ENCODE peak calls at places on chromosomes 12 and 14, in five cellular contexts. F is H1, A is upper lobe of left lung, R is transverse colon, G is stomach. V is an unnamed sample. For H3K9me3, the result is how much of the 10 kb centered on the place peaks cover.

GRCh38 chr12:130335517-130336392 is 1.9 kb upstream of the PIWIL1 start:
- DNase-seq in R (peak), F (no peak), G (no peak), A (no peak), V (no peak)

GRCh38 chr12:65556676-65557424 is 267.4 kb upstream of the HMGA2 start:
- DNase-seq in F (peak), G (peak), R (peak), A (peak), V (peak)

GRCh38 chr14:61130512-61131260 is 149.6 kb downstream of the SLC38A6 start:
- DNase-seq in A (no peak), R (no peak), G (no peak), F (no peak), V (no peak)

GRCh38 chr12:103169-103981 is 36.8 kb downstream of the IQSEC3 start:
- DNase-seq in A (no peak), G (no peak), F (peak), R (no peak), V (peak)

GRCh38 chr14:89378119-89378518 is 38.9 kb downstream of the FOXN3 start:
- DNase-seq in F (no peak), A (no peak), R (no peak), G (no peak), V (no peak)

GRCh38 chr14:79318371-79318770 is 892.9 kb downstream of the DIO2 start:
- DNase-seq in A (no peak), R (no peak), G (no peak), F (no peak), V (no peak)

GRCh38 chr12:24304285-24304684 is 354.8 kb upstream of the SOX5 start:
- DNase-seq in A (no peak), G (no peak), R (no peak), F (no peak), V (no peak)

GRCh38 chr14:95006479-95006878 is 150.8 kb downstream of the DICER1 start:
- DNase-seq in G (no peak), F (no peak), R (no peak), A (no peak), V (no peak)

GRCh38 chr14:94620597-94620996 is 8.4 kb downstream of the SERPINA3 start:
- DNase-seq in A (no peak), G (no peak), R (no peak), F (no peak), V (peak)

GRCh38 chr12:70853326-70853725 is 67.2 kb downstream of the PTPRR start:
- DNase-seq in G (no peak), A (no peak), F (no peak), R (no peak), V (peak)

GRCh38 chr14:103057028-103057371 is 349 bp downstream of the CDC42BPB start:
- DNase-seq in G (no peak), R (no peak), F (no peak), A (no peak), V (peak)
- TF ChIP-seq POLR2AphosphoS5 in G (no peak), R (peak), F (no peak), A (no peak), V (no peak)

GRCh38 chr14:103023881-103024473 is 33.4 kb downstream of the CDC42BPB start:
- DNase-seq in G (no peak), F (no peak), A (no peak), R (no peak), V (no peak)
- H3K4me3 ChIP-seq in G (no peak), F (no peak), A (no peak), R (no peak), V (no peak)

GRCh38 chr12:113620437-113620976 is 148.8 kb upstream of the LHX5 start:
- DNase-seq in A (no peak), R (no peak), F (no peak), G (no peak), V (no peak)

GRCh38 chr12:113625499-113625898 is 153.8 kb upstream of the LHX5 start:
- DNase-seq in R (no peak), F (no peak), G (no peak), A (no peak), V (no peak)

DNA sequence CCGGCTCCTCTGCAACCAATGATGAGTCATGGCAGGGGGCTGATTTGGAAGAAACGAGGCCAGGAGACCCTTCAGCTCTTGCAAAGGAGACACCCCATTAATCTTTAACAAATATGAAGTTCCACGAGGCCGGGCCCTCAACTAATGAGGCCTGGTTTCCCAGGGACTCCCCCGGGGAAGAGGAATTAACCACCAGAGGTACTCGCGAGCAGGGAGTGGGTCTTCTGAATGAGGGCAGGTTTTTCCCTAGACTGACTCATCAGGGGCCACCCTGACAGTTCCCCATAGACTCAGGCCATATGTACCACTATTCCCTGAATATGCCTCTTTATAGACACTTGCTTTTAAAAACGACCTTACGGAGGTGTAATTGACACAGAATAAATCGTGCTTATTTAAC is 150.7 kb upstream of the LHX5 start:
- DNase-seq in R (no peak), A (no peak), F (no peak), G (no peak), V (no peak)
- H3K9me3 ChIP-seq in R (under half), A (under half), F (under half), G (under half), V (under half)

GRCh38 chr12:124411953-124412645 is 117.2 kb downstream of the RFLNA start:
- DNase-seq in R (no peak), G (no peak), A (peak), F (no peak), V (no peak)

GRCh38 chr12:124413401-124413800 is 118.5 kb downstream of the RFLNA start:
- DNase-seq in G (no peak), R (no peak), F (no peak), A (peak), V (no peak)

GRCh38 chr12:124412646-124413015 is 117.7 kb downstream of the RFLNA start:
- DNase-seq in R (no peak), F (no peak), G (no peak), A (no peak), V (no peak)

GRCh38 chr12:124410354-124411175 is 115.7 kb downstream of the RFLNA start:
- DNase-seq in R (no peak), G (no peak), A (peak), F (no peak), V (no peak)

GRCh38 chr12:124411291-124411878 is 116.5 kb downstream of the RFLNA start:
- DNase-seq in F (no peak), R (peak), G (no peak), A (peak), V (peak)
- TF ChIP-seq POLR2AphosphoS5 in F (no peak), R (peak), G (no peak), A (peak), V (peak)

DNA sequence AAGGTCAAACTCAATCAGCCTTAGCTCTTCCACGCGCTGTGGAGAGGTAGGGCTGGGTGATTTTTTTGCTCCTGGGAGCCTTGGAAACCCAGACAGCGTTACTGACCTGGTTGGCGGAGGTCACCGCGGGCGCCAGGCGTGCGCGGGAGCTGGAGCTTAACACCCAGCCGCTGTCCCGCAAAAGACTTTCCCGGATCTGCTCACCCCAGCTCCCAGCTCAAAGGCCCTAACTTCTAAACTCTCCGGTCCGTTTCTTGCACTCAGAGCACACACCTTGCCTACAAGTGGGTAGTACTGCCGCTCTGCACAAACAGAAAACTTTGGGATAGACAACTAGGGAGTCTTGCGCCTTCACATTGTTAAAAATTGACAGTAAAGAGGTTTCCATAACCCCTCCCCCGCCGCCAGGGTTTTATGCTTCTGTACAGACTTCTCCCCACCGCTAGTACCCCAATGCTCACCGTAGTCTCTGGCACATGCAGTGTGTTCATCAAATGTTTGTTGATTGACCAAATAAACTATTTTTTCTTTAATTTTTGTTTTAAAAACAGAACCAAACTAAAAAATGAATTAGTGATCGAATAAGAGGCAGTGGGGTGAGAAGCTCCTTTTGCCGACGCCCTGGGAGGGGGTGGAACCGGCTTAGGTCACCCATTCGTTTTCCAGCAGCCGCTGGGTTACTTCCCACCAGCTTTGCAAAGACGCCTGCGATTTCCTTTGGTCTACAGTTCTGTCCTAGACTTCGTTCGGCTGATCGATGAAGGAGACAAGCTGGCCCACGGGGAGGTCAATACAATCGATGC is 12.7 kb upstream of the TBX3 start:
- DNase-seq in R (no peak), G (no peak), F (no peak), A (no peak), V (no peak)
- H3K4me3 ChIP-seq in R (no peak), G (no peak), F (no peak), A (no peak), V (no peak)

GRCh38 chr14:26385302-26385701 is 212.5 kb downstream of the NOVA1 start:
- DNase-seq in A (no peak), R (no peak), G (no peak), F (no peak), V (no peak)
- H3K9me3 ChIP-seq in A (under half), R (under half), G (under half), F (under half), V (under half)

DNA sequence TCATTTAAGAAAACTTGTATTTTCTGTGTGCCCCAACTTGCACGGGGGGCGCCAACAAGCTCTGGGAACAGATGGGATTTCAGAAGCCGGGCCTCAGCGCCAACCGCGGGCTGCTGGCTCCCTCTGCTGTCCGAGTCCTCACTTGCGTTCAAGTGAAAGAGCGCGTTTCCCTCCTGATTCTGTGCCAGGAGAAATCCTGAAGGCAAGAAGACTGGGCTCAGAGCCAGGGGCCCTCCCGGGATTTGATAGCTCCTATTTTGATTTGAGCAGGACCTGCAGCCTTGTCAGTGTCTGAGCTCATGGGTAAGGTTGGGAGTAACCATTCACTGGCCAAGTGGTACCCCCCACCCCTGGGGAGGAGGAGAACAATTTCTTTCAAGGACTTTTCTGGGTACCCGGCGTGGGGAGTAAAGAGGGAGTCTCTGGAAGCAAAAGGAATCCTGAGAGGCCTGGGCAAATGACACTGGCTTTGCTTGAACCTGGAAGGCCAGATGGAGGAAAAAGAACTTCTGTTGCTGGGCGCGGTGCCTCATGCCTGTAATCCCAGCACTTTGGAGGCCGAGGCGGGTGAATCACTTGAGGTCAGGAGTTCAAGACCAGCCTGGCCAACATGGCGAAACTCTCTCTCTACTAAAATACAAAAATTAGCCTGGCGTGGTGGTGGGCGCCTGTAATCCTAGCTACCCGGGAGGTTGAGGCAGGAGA is 179.0 kb upstream of the RGS6 start:
- DNase-seq in F (peak), R (peak), G (peak), A (peak), V (peak)
- TF ChIP-seq POLR2AphosphoS5 in F (no peak), R (no peak), G (no peak), A (no peak), V (no peak)

DNA sequence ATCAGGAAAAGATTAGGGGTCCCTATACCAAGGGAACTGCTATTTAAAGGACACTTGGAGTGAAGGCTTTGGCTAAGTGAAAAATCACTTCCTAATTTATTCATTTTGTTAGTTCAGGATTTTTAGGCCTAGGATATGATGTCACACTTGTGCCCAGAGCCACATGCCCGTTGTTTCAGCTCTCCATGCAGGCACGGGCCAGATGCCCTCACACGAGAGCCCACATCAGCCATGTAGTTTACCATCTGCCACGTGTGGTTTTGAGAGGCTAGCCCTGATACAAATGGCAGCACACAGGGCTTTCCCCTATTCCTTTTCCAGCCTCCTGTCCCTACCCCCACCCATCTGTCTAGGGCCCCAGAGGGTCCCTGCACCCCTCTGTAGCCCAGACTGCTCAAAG is 11.9 kb upstream of the LRP1-AS start:
- DNase-seq in F (no peak), R (no peak), G (no peak), A (no peak), V (peak)
- H3K4me3 ChIP-seq in F (no peak), R (no peak), G (no peak), A (no peak), V (no peak)

GRCh38 chr12:121925361-121925725 is 7.0 kb downstream of the CFAP251 start:
- DNase-seq in R (no peak), A (no peak), G (no peak), F (no peak), V (no peak)
- H3K9me3 ChIP-seq in R (under half), A (under half), G (under half), F (under half), V (under half)

DNA sequence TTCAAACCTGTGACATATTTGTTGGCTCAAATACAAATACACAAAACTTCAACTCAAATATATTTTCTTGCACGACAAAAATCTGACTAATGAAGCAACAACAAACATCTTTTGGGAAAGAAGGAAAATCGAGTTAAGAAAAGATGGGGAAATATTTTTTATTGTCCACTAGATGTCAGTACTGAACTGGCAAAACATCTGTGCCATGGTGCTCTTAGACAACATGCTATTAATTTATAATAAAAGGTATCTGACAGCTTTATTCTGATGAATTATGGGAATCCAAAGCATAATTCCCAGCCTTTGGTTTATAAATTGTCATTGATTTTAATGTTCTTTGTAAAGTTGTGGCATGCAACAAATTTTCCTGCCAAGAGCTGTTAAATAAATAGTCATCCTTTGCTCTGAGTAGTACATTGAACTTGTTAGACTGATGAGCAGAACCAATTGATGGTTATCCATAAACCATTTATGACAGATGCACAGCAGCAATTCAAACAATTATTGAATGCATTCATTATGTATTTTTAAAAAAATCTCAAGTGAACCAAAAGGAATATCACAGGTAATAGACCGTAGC is 231.2 kb downstream of the ETNK1 start:
- DNase-seq in G (no peak), A (no peak), R (no peak), F (no peak), V (no peak)
- TF ChIP-seq POLR2AphosphoS5 in G (no peak), A (no peak), R (no peak), F (no peak), V (no peak)

V was measured in sigmoid colon.